ENCODE peak calls at places on chromosomes 5 and 9, in four cellular contexts. K is NCI-H2107, A is RKO, U is endothelial cell. F is an unnamed sample.

GRCh38 chr5:134092875-134093274 is 21.6 kb upstream of the TCF7 start:
- DNase-seq in K (no peak), A (peak; percentile 16), U (no peak), F (no peak)

GRCh38 chr5:96790851-96791513 is 16.8 kb downstream of the ERAP1 start:
- DNase-seq in K (no peak), A (no peak), U (no peak), F (no peak)

GRCh38 chr5:83277154-83277553 is 194.4 kb upstream of the VCAN start:
- DNase-seq in K (no peak), A (no peak), U (no peak), F (no peak)

GRCh38 chr9:119736478-119737454 is 367.5 kb upstream of the BRINP1 start:
- DNase-seq in K (no peak), A (no peak), U (no peak), F (no peak)

GRCh38 chr5:141677415-141677814 is 4.6 kb downstream of the ARAP3 start:
- DNase-seq in K (no peak), A (no peak), U (peak; percentile 53), F (no peak)

GRCh38 chr9:694499-695154 is 146.9 kb upstream of the DMRT1 start:
- DNase-seq in K (no peak), A (peak; percentile 31), U (no peak), F (no peak)

GRCh38 chr5:142748568-142749249 is 21.5 kb upstream of the ARHGAP26 start:
- DNase-seq in K (no peak), A (peak; percentile 37), U (no peak), F (no peak)

GRCh38 chr5:124923131-124923530 is 176.7 kb upstream of the ZNF608 start:
- DNase-seq in K (peak; percentile 8), A (no peak), U (no peak), F (no peak)

GRCh38 chr5:173453167-173453566 is 125.0 kb upstream of the STC2 start:
- DNase-seq in K (no peak), A (no peak), U (no peak), F (no peak)

GRCh38 chr5:157217289-157218024 is 36.8 kb downstream of the ITK start:
- DNase-seq in K (no peak), A (no peak), U (no peak), F (no peak)

GRCh38 chr5:1641560-1642166 is 117.9 kb upstream of the LPCAT1 start:
- DNase-seq in K (peak; percentile 75), A (peak; percentile 76), U (peak; percentile 72), F (peak; percentile 61)

GRCh38 chr5:171850354-171850947 is 64.8 kb downstream of the SMIM23 start:
- DNase-seq in K (no peak), A (peak; percentile 42), U (peak; percentile 28), F (no peak)

GRCh38 chr9:102631559-102631958 is 363.6 kb upstream of the CYLC2 start:
- DNase-seq in K (no peak), A (peak; percentile 53), U (no peak), F (no peak)

GRCh38 chr5:107894361-107894760 is 223.6 kb upstream of the EFNA5 start:
- DNase-seq in K (no peak), A (no peak), U (no peak), F (no peak)

GRCh38 chr5:135013947-135014570 is 20.0 kb downstream of the PITX1 start:
- DNase-seq in K (no peak), A (no peak), U (no peak), F (no peak)

GRCh38 chr5:139822553-139823425 is 27.2 kb downstream of the PSD2 start:
- DNase-seq in K (no peak), A (no peak), U (no peak), F (no peak)

GRCh38 chr5:36502608-36503007 is 103.8 kb upstream of the SLC1A3 start:
- DNase-seq in K (no peak), A (no peak), U (no peak), F (no peak)

GRCh38 chr5:62268239-62268638 is 37.8 kb upstream of the KIF2A start:
- DNase-seq in K (peak; percentile 1), A (peak; percentile 3), U (no peak), F (no peak)

GRCh38 chr9:97984188-97985057 is 1.3 kb downstream of the ANP32B start:
- DNase-seq in K (peak; percentile 33), A (peak; percentile 90), U (peak; percentile 62), F (no peak)

GRCh38 chr9:1726993-1727759 is 288.0 kb upstream of the SMARCA2 start:
- DNase-seq in K (no peak), A (peak; percentile 26), U (peak; percentile 10), F (no peak)

GRCh38 chr5:140148508-140148907 is 22.8 kb downstream of the IGIP start:
- DNase-seq in K (no peak), A (no peak), U (peak; percentile 42), F (no peak)

GRCh38 chr5:51398875-51399635 is 15.8 kb downstream of the ISL1 start:
- DNase-seq in K (no peak), A (no peak), U (peak; percentile 22), F (no peak)

GRCh38 chr5:87872986-87873385 is 395.7 kb downstream of the TMEM161B start:
- DNase-seq in K (no peak), A (no peak), U (no peak), F (no peak)

GRCh38 chr5:45799388-45799787 is 103.2 kb upstream of the HCN1 start:
- DNase-seq in K (no peak), A (no peak), U (no peak), F (no peak)

GRCh38 chr9:123069010-123069481 is 35.6 kb downstream of the GPR21 start:
- DNase-seq in K (no peak), A (no peak), U (no peak), F (no peak)

GRCh38 chr5:147671365-147671764 is 111.2 kb downstream of the JAKMIP2 start:
- DNase-seq in K (no peak), A (no peak), U (no peak), F (no peak)

GRCh38 chr5:19855929-19856328 is 132.1 kb downstream of the CDH18 start:
- DNase-seq in K (no peak), A (no peak), U (no peak), F (no peak)

GRCh38 chr5:98713027-98713426 is 60.4 kb upstream of the RGMB start:
- DNase-seq in K (no peak), A (peak; percentile 17), U (no peak), F (no peak)

GRCh38 chr5:172219296-172219695 is 25.3 kb downstream of the EFCAB9 start:
- DNase-seq in K (no peak), A (no peak), U (no peak), F (no peak)

GRCh38 chr9:130451509-130452388 is 7.0 kb downstream of the ASS1 start:
- DNase-seq in K (peak; percentile 83), A (peak; percentile 92), U (peak; percentile 48), F (peak; percentile 61)

GRCh38 chr5:40240111-40240510 is 439.6 kb upstream of the PTGER4 start:
- DNase-seq in K (no peak), A (peak; percentile 70), U (no peak), F (no peak)

F was measured in NCI-H187.